ENCODE peak calls at places on chromosomes 13 and 19, in four cellular contexts. One of them, this sample, is unnamed.

GRCh38 chr13:73171242-73171641 is 112.4 kb downstream of the KLF5 start:
- DNase-seq in endodermal cell: no peak
- DNase-seq in PC-3: peak; percentile 93
- DNase-seq in transverse colon: peak; percentile 63
- DNase-seq in this sample: no peak

GRCh38 chr19:54480048-54480447 is 7.0 kb upstream of the CDC42EP5 start:
- DNase-seq in endodermal cell: no peak
- DNase-seq in transverse colon: no peak
- DNase-seq in PC-3: no peak
- DNase-seq in this sample: no peak

GRCh38 chr19:7349961-7350711 is 1.4 kb downstream of the ARHGEF18 start:
- DNase-seq in PC-3: no peak
- DNase-seq in transverse colon: peak; percentile 48
- DNase-seq in endodermal cell: no peak
- DNase-seq in this sample: no peak

GRCh38 chr13:64248371-64249065 is 2832.9 kb upstream of the PCDH20 start:
- DNase-seq in PC-3: no peak
- DNase-seq in endodermal cell: no peak
- DNase-seq in transverse colon: no peak
- DNase-seq in this sample: no peak

GRCh38 chr19:35106291-35106583 is 9.4 kb upstream of the FXYD3 start:
- DNase-seq in PC-3: no peak
- DNase-seq in transverse colon: no peak
- DNase-seq in endodermal cell: no peak
- DNase-seq in this sample: no peak

GRCh38 chr19:48613024-48613851 is 1.6 kb downstream of the FAM83E start:
- DNase-seq in transverse colon: peak; percentile 72
- DNase-seq in endodermal cell: no peak
- DNase-seq in PC-3: no peak
- DNase-seq in this sample: no peak

GRCh38 chr19:33311326-33311682 is 9.0 kb upstream of the CEBPA start:
- DNase-seq in transverse colon: peak; percentile 60
- DNase-seq in endodermal cell: peak; percentile 55
- DNase-seq in PC-3: peak; percentile 16
- DNase-seq in this sample: no peak

GRCh38 chr19:15218501-15218900 is 13.7 kb downstream of the EPHX3 start:
- DNase-seq in endodermal cell: no peak
- DNase-seq in PC-3: no peak
- DNase-seq in transverse colon: no peak
- DNase-seq in this sample: no peak

GRCh38 chr19:10260141-10260584 is 8.1 kb downstream of the MRPL4 start:
- DNase-seq in endodermal cell: no peak
- DNase-seq in PC-3: peak; percentile 56
- DNase-seq in transverse colon: no peak
- DNase-seq in this sample: peak; percentile 94

GRCh38 chr13:99356216-99357089 is 49.3 kb upstream of the GPR183 start:
- DNase-seq in endodermal cell: no peak
- DNase-seq in PC-3: no peak
- DNase-seq in transverse colon: peak; percentile 45
- DNase-seq in this sample: no peak

GRCh38 chr13:42970824-42971669 is 21.0 kb downstream of the EPSTI1 start:
- DNase-seq in transverse colon: peak; percentile 50
- DNase-seq in PC-3: peak; percentile 70
- DNase-seq in endodermal cell: peak; percentile 78
- DNase-seq in this sample: peak; percentile 30

GRCh38 chr19:48400018-48400742 is 6.7 kb downstream of the GRIN2D start:
- DNase-seq in PC-3: peak; percentile 41
- DNase-seq in endodermal cell: peak; percentile 93
- DNase-seq in transverse colon: peak; percentile 60
- DNase-seq in this sample: peak; percentile 19

GRCh38 chr19:37963190-37963947 is 56.4 kb downstream of the SIPA1L3 start:
- DNase-seq in transverse colon: no peak
- DNase-seq in PC-3: no peak
- DNase-seq in endodermal cell: no peak
- DNase-seq in this sample: no peak

GRCh38 chr13:40536443-40537113 is 129.9 kb downstream of the FOXO1 start:
- DNase-seq in PC-3: peak; percentile 12
- DNase-seq in transverse colon: peak; percentile 52
- DNase-seq in endodermal cell: peak; percentile 75
- DNase-seq in this sample: peak; percentile 74

GRCh38 chr13:55554741-55555140 is 1586.0 kb upstream of the PRR20A start:
- DNase-seq in transverse colon: no peak
- DNase-seq in PC-3: no peak
- DNase-seq in endodermal cell: no peak
- DNase-seq in this sample: no peak

GRCh38 chr13:30763786-30764440 is 28.6 kb downstream of the ALOX5AP start:
- DNase-seq in transverse colon: no peak
- DNase-seq in PC-3: peak; percentile 31
- DNase-seq in endodermal cell: no peak
- DNase-seq in this sample: no peak

GRCh38 chr13:30766957-30767603 is 31.7 kb downstream of the ALOX5AP start:
- DNase-seq in transverse colon: no peak
- DNase-seq in PC-3: no peak
- DNase-seq in endodermal cell: no peak
- DNase-seq in this sample: no peak

GRCh38 chr13:30762643-30763042 is 27.3 kb downstream of the ALOX5AP start:
- DNase-seq in endodermal cell: no peak
- DNase-seq in transverse colon: no peak
- DNase-seq in PC-3: no peak
- DNase-seq in this sample: no peak

GRCh38 chr13:30766234-30766633 is 30.9 kb downstream of the ALOX5AP start:
- DNase-seq in endodermal cell: no peak
- DNase-seq in transverse colon: no peak
- DNase-seq in PC-3: no peak
- DNase-seq in this sample: no peak
- H3K27ac ChIP-seq in endodermal cell: no peak overlapping the region
- H3K27ac ChIP-seq in transverse colon: no peak overlapping the region
- H3K27ac ChIP-seq in PC-3: no peak overlapping the region
- H3K27ac ChIP-seq in this sample: no peak overlapping the region

DNA sequence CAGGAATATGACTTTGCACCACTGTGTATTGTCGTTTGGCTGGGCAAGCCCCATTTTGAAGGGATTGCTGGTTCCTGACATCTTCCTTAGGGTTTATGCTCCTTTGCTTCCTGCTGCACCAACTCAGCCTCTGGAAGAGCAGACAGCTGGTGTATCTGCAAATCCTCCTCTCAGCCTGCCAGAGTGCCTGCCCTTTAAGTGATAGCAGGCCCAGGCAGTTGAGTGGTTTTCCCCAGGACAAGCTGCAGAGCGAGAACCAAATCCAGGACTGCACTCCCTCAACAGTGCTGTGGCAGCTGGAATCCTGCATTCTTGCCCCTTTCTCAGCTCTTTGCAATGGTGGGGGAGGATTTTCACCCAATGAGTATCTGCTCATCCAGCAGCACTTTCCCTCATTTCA is 85.5 kb downstream of the ZNF429 start:
- DNase-seq in endodermal cell: no peak
- DNase-seq in transverse colon: no peak
- DNase-seq in PC-3: no peak
- DNase-seq in this sample: no peak
- H3K27ac ChIP-seq in endodermal cell: no peak overlapping the region
- H3K27ac ChIP-seq in transverse colon: no peak overlapping the region
- H3K27ac ChIP-seq in PC-3: no peak overlapping the region
- H3K27ac ChIP-seq in this sample: no peak overlapping the region

DNA sequence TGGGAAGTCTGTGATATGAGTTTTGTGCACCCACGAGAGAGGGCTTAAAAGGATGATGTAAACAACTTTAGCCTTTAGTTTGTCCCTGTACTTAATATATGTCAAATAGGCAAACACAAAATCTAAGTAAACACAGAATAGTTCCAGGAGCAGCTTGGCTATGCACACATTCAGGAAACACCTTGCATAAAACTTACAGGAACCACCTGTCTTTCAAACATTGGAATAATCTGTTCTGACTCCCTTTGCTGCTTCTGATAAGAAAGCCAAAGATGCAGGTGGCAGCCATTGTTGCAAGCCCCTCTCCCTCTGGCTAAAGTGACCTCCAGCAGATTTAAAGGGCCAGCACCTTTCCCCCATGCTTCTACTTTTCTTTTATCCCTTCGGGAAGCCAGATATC is 4.7 kb downstream of the EEF1AKMT1 start:
- DNase-seq in endodermal cell: no peak
- DNase-seq in transverse colon: no peak
- DNase-seq in PC-3: no peak
- DNase-seq in this sample: no peak
- H3K27ac ChIP-seq in endodermal cell: no peak overlapping the region
- H3K27ac ChIP-seq in transverse colon: no peak overlapping the region
- H3K27ac ChIP-seq in PC-3: no peak overlapping the region
- H3K27ac ChIP-seq in this sample: no peak overlapping the region

GRCh38 chr13:100439247-100439955 is 149.2 kb downstream of the GGACT start:
- DNase-seq in endodermal cell: no peak
- DNase-seq in transverse colon: no peak
- DNase-seq in PC-3: no peak
- DNase-seq in this sample: no peak

GRCh38 chr13:100438059-100438788 is 150.4 kb downstream of the GGACT start:
- DNase-seq in transverse colon: no peak
- DNase-seq in PC-3: no peak
- DNase-seq in endodermal cell: no peak
- DNase-seq in this sample: no peak

GRCh38 chr13:100443278-100443997 is 145.2 kb downstream of the GGACT start:
- DNase-seq in PC-3: no peak
- DNase-seq in endodermal cell: no peak
- DNase-seq in transverse colon: no peak
- DNase-seq in this sample: no peak

GRCh38 chr13:100442095-100442832 is 146.3 kb downstream of the GGACT start:
- DNase-seq in transverse colon: no peak
- DNase-seq in endodermal cell: no peak
- DNase-seq in PC-3: no peak
- DNase-seq in this sample: no peak

DNA sequence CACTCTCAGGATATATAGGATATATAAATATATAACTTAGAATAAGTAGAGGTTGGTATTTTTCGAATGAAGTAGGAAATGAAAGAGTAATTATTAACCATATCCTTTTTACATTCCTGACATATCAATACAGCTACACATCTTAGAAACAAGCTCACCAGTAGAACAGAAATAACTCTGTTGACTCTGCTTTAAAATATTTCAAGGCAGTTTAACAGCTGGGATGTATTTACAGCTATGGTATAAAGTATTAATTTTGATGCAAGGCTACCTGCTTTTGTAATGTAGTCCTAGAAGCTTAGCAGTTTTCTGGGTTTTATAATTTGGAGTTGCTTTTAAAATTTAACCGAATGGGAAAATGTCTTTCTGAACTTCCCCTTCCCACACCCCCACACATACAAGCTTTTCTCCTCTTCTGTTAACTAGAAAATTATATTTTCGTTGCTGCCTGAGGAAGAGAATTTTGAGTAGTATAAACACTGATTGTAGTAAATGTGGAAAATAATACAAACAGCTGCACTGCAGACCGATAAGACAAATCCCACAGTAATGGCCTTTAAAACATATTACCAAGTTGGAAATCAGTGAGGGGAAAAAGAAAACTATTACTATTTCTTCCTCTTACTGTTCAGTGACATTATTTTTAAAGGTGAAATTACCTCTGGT is 147.7 kb downstream of the GGACT start:
- DNase-seq in PC-3: no peak
- DNase-seq in transverse colon: no peak
- DNase-seq in endodermal cell: no peak
- DNase-seq in this sample: no peak
- H3K27ac ChIP-seq in PC-3: no peak overlapping the region
- H3K27ac ChIP-seq in transverse colon: no peak overlapping the region
- H3K27ac ChIP-seq in endodermal cell: peak overlapping the region; percentile 42
- H3K27ac ChIP-seq in this sample: no peak overlapping the region

DNA sequence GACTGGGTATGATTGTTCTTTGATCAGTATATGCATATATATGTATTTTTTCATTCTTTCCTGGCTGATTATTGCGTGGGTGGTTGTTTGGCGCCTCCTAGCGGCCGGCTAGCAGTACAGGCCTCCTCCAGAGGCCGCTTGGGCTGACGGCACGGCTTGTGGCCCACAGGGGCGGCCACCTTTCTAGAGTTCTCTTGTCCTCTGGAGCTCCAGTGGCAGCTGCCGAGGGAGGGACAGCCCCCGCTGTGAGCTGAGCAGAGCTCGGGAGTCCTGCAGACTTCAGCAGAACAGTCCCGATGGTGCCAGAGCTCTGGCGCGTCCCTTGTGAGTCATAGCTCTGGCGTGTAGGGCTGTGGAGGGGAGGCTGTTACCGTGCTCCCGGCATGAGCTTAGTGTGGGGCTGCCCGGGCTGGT is 22.5 kb upstream of the ZNF429 start:
- DNase-seq in endodermal cell: peak; percentile 80
- DNase-seq in PC-3: peak; percentile 22
- DNase-seq in transverse colon: peak; percentile 48
- DNase-seq in this sample: peak; percentile 66
- H3K27ac ChIP-seq in endodermal cell: no peak overlapping the region
- H3K27ac ChIP-seq in PC-3: no peak overlapping the region
- H3K27ac ChIP-seq in transverse colon: no peak overlapping the region
- H3K27ac ChIP-seq in this sample: no peak overlapping the region

GRCh38 chr19:45585158-45585577 is 566 bp upstream of the OPA3 start:
- DNase-seq in endodermal cell: no peak
- DNase-seq in PC-3: no peak
- DNase-seq in transverse colon: no peak
- DNase-seq in this sample: no peak

GRCh38 chr19:45584332-45585157 is at the start of gene OPA3:
- DNase-seq in transverse colon: peak; percentile 100
- DNase-seq in PC-3: peak; percentile 99
- DNase-seq in endodermal cell: peak; percentile 99
- DNase-seq in this sample: peak; percentile 100

GRCh38 chr19:45577111-45577905 is 7.3 kb downstream of the OPA3 start:
- DNase-seq in transverse colon: peak; percentile 60
- DNase-seq in PC-3: peak; percentile 95
- DNase-seq in endodermal cell: peak; percentile 69
- DNase-seq in this sample: no peak

GRCh38 chr19:45578861-45579260 is 5.7 kb downstream of the OPA3 start:
- DNase-seq in PC-3: no peak
- DNase-seq in endodermal cell: no peak
- DNase-seq in transverse colon: no peak
- DNase-seq in this sample: no peak

DNA sequence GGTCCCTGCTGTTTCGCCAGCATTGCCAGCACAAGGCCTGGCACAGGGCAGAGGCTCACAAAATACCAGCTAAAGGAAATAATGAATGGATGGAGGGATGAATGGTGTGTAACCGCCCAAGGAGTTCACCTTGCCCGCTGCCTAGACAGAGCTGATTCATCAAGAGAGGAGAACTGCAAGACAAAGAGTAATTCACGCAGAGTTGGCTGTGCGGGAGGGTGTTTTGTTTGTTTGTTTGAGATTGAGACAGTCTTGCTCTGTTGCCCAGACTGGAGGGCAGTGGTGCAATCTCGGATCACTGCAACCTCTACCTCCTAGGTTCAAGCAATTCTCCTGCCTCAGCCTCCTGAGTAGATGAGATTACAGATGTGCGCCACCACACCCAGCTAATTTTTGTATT is 3.0 kb downstream of the OPA3 start:
- DNase-seq in PC-3: no peak
- DNase-seq in transverse colon: no peak
- DNase-seq in endodermal cell: no peak
- DNase-seq in this sample: no peak
- H3K27ac ChIP-seq in PC-3: peak overlapping the region; percentile 21
- H3K27ac ChIP-seq in transverse colon: no peak overlapping the region
- H3K27ac ChIP-seq in endodermal cell: no peak overlapping the region
- H3K27ac ChIP-seq in this sample: no peak overlapping the region

DNA sequence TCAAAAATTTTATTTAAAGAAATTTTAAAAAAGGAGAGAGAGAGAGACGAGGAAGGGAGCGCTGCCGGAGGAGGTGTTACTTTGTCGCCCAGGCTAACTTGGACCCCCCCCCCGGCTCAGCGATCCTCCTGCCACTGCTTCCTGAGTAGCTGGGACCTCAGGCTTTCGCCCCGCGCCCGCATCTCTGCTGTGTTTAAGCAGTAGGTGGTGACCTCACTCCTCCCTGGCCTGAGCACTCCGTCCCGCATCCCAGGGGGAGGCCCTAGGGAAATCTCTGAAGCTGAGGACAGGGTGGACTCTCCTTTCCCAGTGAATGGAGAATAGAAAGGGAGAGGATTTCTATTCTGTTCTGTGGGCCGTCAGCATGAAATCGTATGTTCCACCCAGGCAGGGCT is 481 bp upstream of the ZNF845 start:
- DNase-seq in transverse colon: peak; percentile 44
- DNase-seq in endodermal cell: peak; percentile 87
- DNase-seq in PC-3: no peak
- DNase-seq in this sample: peak; percentile 44
- H3K27ac ChIP-seq in transverse colon: peak overlapping the region; percentile 75
- H3K27ac ChIP-seq in endodermal cell: no peak overlapping the region
- H3K27ac ChIP-seq in PC-3: no peak overlapping the region
- H3K27ac ChIP-seq in this sample: peak overlapping the region; percentile 56